ENCODE peak calls at places on chromosome 3, in seven cellular contexts. Z is CD8-positive, alpha-beta memory T cell; X is psoas muscle; G is SJSA1; H is dorsolateral prefrontal cortex; C is endodermal cell; L is right atrium auricular region. D is an unnamed sample.

GRCh38 chr3:127761101-127761802 is 61.1 kb downstream of the MGLL start:
- DNase-seq in H (peak; percentile 57), L (no peak), G (no peak), X (peak; percentile 55), C (no peak), Z (no peak), D (no peak)

GRCh38 chr3:81394656-81395055 is 366.8 kb downstream of the GBE1 start:
- DNase-seq in Z (no peak), G (no peak), H (no peak), X (no peak), C (no peak), L (no peak), D (no peak)

GRCh38 chr3:87047857-87048256 is 56.9 kb upstream of the VGLL3 start:
- DNase-seq in Z (no peak), C (no peak), G (no peak), L (no peak), X (no peak), H (no peak), D (no peak)

GRCh38 chr3:11373645-11374044 is 101.4 kb downstream of the ATG7 start:
- DNase-seq in L (no peak), Z (no peak), C (no peak), G (no peak), H (no peak), X (no peak), D (no peak)

GRCh38 chr3:72818915-72819314 is 29.3 kb downstream of the SHQ1 start:
- DNase-seq in C (no peak), Z (no peak), X (no peak), G (no peak), L (no peak), H (no peak), D (no peak)

GRCh38 chr3:99242271-99242670 is 340.8 kb upstream of the DCBLD2 start:
- DNase-seq in Z (no peak), X (no peak), C (no peak), G (no peak), H (no peak), L (no peak), D (no peak)

GRCh38 chr3:150267288-150267687 is 140.8 kb upstream of the TSC22D2 start:
- DNase-seq in Z (no peak), X (no peak), C (no peak), H (no peak), L (no peak), G (no peak), D (no peak)

GRCh38 chr3:86180696-86181095 is 810.3 kb downstream of the VGLL3 start:
- DNase-seq in X (no peak), Z (no peak), L (no peak), H (no peak), G (no peak), C (peak; percentile 61), D (no peak)

GRCh38 chr3:131221731-131222130 is 159.8 kb upstream of the NUDT16 start:
- DNase-seq in L (no peak), C (no peak), X (no peak), Z (no peak), H (no peak), G (no peak), D (no peak)

GRCh38 chr3:112302061-112302830 is 8.2 kb upstream of the SLC9C1 start:
- DNase-seq in C (peak; percentile 48), G (no peak), H (no peak), Z (no peak), L (no peak), X (no peak), D (no peak)

GRCh38 chr3:11288786-11289637 is 16.8 kb downstream of the ATG7 start:
- DNase-seq in H (no peak), L (no peak), C (no peak), Z (no peak), G (peak; percentile 92), X (no peak), D (no peak)

GRCh38 chr3:50599716-50600118 is 11.9 kb downstream of the CISH start:
- DNase-seq in X (no peak), G (no peak), H (no peak), C (no peak), L (no peak), Z (no peak), D (no peak)
- H3K27ac ChIP-seq in X (peak overlapping the region; percentile 91), G (no peak overlapping the region), H (no peak overlapping the region), C (no peak overlapping the region), L (peak overlapping the region; percentile 98), Z (peak overlapping the region; percentile 84), D (no peak overlapping the region)

DNA sequence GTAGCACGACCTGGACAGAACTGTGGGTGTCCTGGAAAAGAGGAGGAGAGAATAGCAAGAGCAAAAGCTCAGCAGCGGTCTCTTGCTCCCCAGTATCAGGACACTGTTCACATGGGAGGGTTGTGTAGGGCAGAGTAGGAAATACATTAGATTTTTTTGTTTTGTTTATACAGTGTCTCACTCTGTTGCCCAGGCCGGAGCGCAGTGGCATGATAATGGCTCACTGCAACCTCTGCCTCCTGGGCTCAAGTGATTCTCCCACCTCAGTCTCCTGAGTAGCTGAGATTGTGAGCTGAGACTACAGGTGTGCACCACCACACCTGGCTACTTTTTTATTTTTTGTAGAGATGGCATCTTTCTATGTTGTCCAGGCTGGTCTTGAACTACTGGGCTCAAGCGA is 53.3 kb downstream of the FNDC3B start:
- DNase-seq in L (no peak), C (no peak), G (no peak), X (no peak), Z (no peak), H (no peak), D (no peak)
- H3K27ac ChIP-seq in L (no peak overlapping the region), C (no peak overlapping the region), G (no peak overlapping the region), X (no peak overlapping the region), Z (no peak overlapping the region), H (no peak overlapping the region), D (no peak overlapping the region)

GRCh38 chr3:79016587-79017380 is 751.0 kb downstream of the ROBO1 start:
- DNase-seq in C (no peak), X (no peak), G (peak; percentile 22), L (no peak), Z (no peak), H (no peak), D (no peak)
- H3K27ac ChIP-seq in C (no peak overlapping the region), X (peak overlapping the region; percentile 68), G (peak overlapping the region; percentile 8), L (peak overlapping the region; percentile 27), Z (no peak overlapping the region), H (no peak overlapping the region), D (no peak overlapping the region)

DNA sequence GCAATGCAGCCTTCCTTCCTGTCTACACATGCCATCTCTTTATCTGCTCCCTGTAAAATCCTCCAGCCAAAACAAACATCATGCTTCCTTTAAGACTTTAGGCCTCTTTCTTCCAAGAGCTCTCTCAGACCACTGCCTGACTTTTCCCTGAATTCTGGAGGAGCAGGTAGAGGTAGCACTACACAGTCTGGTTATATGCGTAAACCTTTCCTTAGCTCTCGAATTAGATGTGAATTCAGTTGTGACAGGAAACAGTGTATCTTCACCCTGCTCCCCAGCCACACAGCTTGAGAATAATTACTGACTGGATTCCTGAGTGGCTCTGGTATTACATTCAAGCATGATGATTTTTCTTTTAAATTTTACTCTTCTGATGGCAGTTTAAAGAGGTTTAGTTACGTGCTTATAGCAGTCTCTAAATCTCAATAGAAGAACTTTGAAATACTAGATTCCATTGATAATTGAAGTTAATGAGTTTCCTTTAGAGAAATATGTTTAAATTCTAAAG is 98.7 kb downstream of the FNDC3B start:
- DNase-seq in G (no peak), H (no peak), X (no peak), C (peak; percentile 55), Z (no peak), L (no peak), D (no peak)
- H3K27ac ChIP-seq in G (peak overlapping the region; percentile 79), H (no peak overlapping the region), X (peak overlapping the region; percentile 79), C (peak overlapping the region; percentile 58), Z (no peak overlapping the region), L (peak overlapping the region; percentile 67), D (no peak overlapping the region)

DNA sequence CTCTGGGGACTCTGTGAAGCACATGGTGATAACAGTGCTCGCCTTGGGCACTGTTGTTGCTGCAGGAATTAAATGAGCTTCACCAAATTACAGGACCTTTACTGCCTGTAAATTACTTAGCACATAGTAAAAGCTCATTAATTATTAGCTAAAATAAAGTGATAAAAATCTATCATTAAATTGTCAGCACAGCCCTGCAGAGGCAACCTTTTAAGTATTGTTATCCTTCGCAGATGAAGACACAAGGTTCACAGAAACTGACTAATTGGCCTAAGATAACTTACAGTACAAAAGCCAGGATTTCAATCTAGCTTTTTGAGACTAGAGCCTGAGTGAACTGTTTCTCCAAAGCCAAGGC is 96.0 kb downstream of the ST6GAL1 start:
- DNase-seq in H (no peak), G (no peak), L (no peak), C (no peak), Z (no peak), X (no peak), D (no peak)
- H3K27ac ChIP-seq in H (peak overlapping the region; percentile 27), G (no peak overlapping the region), L (no peak overlapping the region), C (peak overlapping the region; percentile 26), Z (peak overlapping the region; percentile 49), X (no peak overlapping the region), D (no peak overlapping the region)

GRCh38 chr3:108088146-108088545 is 2.7 kb downstream of the CD47 start:
- DNase-seq in Z (no peak), C (no peak), G (peak; percentile 15), H (no peak), L (no peak), X (no peak), D (no peak)
- H3K27ac ChIP-seq in Z (no peak overlapping the region), C (no peak overlapping the region), G (peak overlapping the region; percentile 40), H (peak overlapping the region; percentile 95), L (no peak overlapping the region), X (no peak overlapping the region), D (no peak overlapping the region)

D was measured in caudate nucleus.